ENCODE peak calls at places on chromosomes 4 and X, in eight cellular contexts. One of them, this sample, is unnamed.

GRCh38 chrX:44061940-44062339 is 88.8 kb upstream of the NDP start:
- DNase-seq in tibial artery: no peak
- DNase-seq in AG04450: no peak
- DNase-seq in GM23338: no peak
- DNase-seq in A549: no peak
- DNase-seq in stomach: no peak
- DNase-seq in uterus: no peak
- DNase-seq in endodermal cell: no peak
- DNase-seq in this sample: no peak

GRCh38 chr4:86300516-86300915 is 59.3 kb downstream of the MAPK10 start:
- DNase-seq in tibial artery: no peak
- DNase-seq in AG04450: no peak
- DNase-seq in GM23338: no peak
- DNase-seq in A549: no peak
- DNase-seq in stomach: no peak
- DNase-seq in uterus: no peak
- DNase-seq in endodermal cell: no peak
- DNase-seq in this sample: no peak

GRCh38 chrX:44071847-44072545 is 98.8 kb upstream of the NDP start:
- DNase-seq in tibial artery: no peak
- DNase-seq in AG04450: no peak
- DNase-seq in GM23338: no peak
- DNase-seq in A549: peak; percentile 57
- DNase-seq in stomach: no peak
- DNase-seq in uterus: no peak
- DNase-seq in endodermal cell: no peak
- DNase-seq in this sample: no peak

GRCh38 chr4:75723117-75723801 is 1.1 kb upstream of the USO1 start:
- DNase-seq in tibial artery: no peak
- DNase-seq in AG04450: no peak
- DNase-seq in GM23338: no peak
- DNase-seq in A549: no peak
- DNase-seq in stomach: no peak
- DNase-seq in uterus: no peak
- DNase-seq in endodermal cell: no peak
- DNase-seq in this sample: no peak

GRCh38 chrX:15882704-15883539 is 28.3 kb upstream of the AP1S2 start:
- DNase-seq in tibial artery: no peak
- DNase-seq in AG04450: no peak
- DNase-seq in GM23338: no peak
- DNase-seq in A549: no peak
- DNase-seq in stomach: no peak
- DNase-seq in uterus: no peak
- DNase-seq in endodermal cell: no peak
- DNase-seq in this sample: no peak

GRCh38 chr4:124936427-124936826 is 223.9 kb upstream of the ANKRD50 start:
- DNase-seq in tibial artery: peak; percentile 65
- DNase-seq in AG04450: no peak
- DNase-seq in GM23338: no peak
- DNase-seq in A549: no peak
- DNase-seq in stomach: peak; percentile 83
- DNase-seq in uterus: no peak
- DNase-seq in endodermal cell: no peak
- DNase-seq in this sample: peak; percentile 28

GRCh38 chr4:46852839-46853238 is 56.2 kb downstream of the COX7B2 start:
- DNase-seq in tibial artery: no peak
- DNase-seq in AG04450: no peak
- DNase-seq in GM23338: no peak
- DNase-seq in A549: no peak
- DNase-seq in stomach: no peak
- DNase-seq in uterus: no peak
- DNase-seq in endodermal cell: no peak
- DNase-seq in this sample: no peak

GRCh38 chr4:108359130-108359709 is 190.5 kb upstream of the LEF1 start:
- DNase-seq in tibial artery: no peak
- DNase-seq in AG04450: no peak
- DNase-seq in GM23338: no peak
- DNase-seq in A549: no peak
- DNase-seq in stomach: no peak
- DNase-seq in uterus: no peak
- DNase-seq in endodermal cell: no peak
- DNase-seq in this sample: no peak

GRCh38 chrX:72569786-72570185 is 2.9 kb downstream of the HDAC8 start:
- DNase-seq in tibial artery: no peak
- DNase-seq in AG04450: no peak
- DNase-seq in GM23338: no peak
- DNase-seq in A549: no peak
- DNase-seq in stomach: no peak
- DNase-seq in uterus: no peak
- DNase-seq in endodermal cell: no peak
- DNase-seq in this sample: no peak

GRCh38 chrX:9340619-9341304 is 124.1 kb upstream of the TBL1X start:
- DNase-seq in tibial artery: peak; percentile 70
- DNase-seq in AG04450: no peak
- DNase-seq in GM23338: peak; percentile 27
- DNase-seq in A549: no peak
- DNase-seq in stomach: peak; percentile 27
- DNase-seq in uterus: peak; percentile 45
- DNase-seq in endodermal cell: peak; percentile 64
- DNase-seq in this sample: peak; percentile 22
- H3K27ac ChIP-seq in tibial artery: peak overlapping the region; percentile 74
- H3K27ac ChIP-seq in AG04450: peak overlapping the region; percentile 82
- H3K27ac ChIP-seq in GM23338: no peak overlapping the region
- H3K27ac ChIP-seq in A549: peak overlapping the region; percentile 87
- H3K27ac ChIP-seq in stomach: peak overlapping the region; percentile 77
- H3K27ac ChIP-seq in uterus: peak overlapping the region; percentile 81
- H3K27ac ChIP-seq in endodermal cell: no peak overlapping the region
- H3K27ac ChIP-seq in this sample: peak overlapping the region; percentile 50

GRCh38 chrX:136708348-136708747 is 60.4 kb downstream of the CD40LG start:
- DNase-seq in tibial artery: no peak
- DNase-seq in AG04450: no peak
- DNase-seq in GM23338: no peak
- DNase-seq in A549: peak; percentile 6
- DNase-seq in stomach: no peak
- DNase-seq in uterus: no peak
- DNase-seq in endodermal cell: no peak
- DNase-seq in this sample: no peak
- TF ChIP-seq CTCF in tibial artery: no peak
- TF ChIP-seq CTCF in AG04450: peak; percentile 44
- TF ChIP-seq CTCF in GM23338: peak; percentile 53
- TF ChIP-seq CTCF in A549: peak; percentile 40
- TF ChIP-seq CTCF in stomach: no peak
- TF ChIP-seq CTCF in uterus: no peak
- TF ChIP-seq CTCF in endodermal cell: peak; percentile 63
- TF ChIP-seq CTCF in this sample: no peak

GRCh38 chr4:6710282-6710681 is 617 bp upstream of the MRFAP1L1 start:
- DNase-seq in tibial artery: no peak
- DNase-seq in AG04450: no peak
- DNase-seq in GM23338: no peak
- DNase-seq in A549: no peak
- DNase-seq in stomach: no peak
- DNase-seq in uterus: no peak
- DNase-seq in endodermal cell: peak; percentile 64
- DNase-seq in this sample: no peak
- H3K27ac ChIP-seq in tibial artery: peak overlapping the region; percentile 82
- H3K27ac ChIP-seq in AG04450: peak overlapping the region; percentile 11
- H3K27ac ChIP-seq in GM23338: no peak overlapping the region
- H3K27ac ChIP-seq in A549: peak overlapping the region; percentile 86
- H3K27ac ChIP-seq in stomach: peak overlapping the region; percentile 86
- H3K27ac ChIP-seq in uterus: peak overlapping the region; percentile 89
- H3K27ac ChIP-seq in endodermal cell: no peak overlapping the region
- H3K27ac ChIP-seq in this sample: peak overlapping the region; percentile 84

GRCh38 chr4:164977243-164978164 is at the start of gene TRIM61:
- DNase-seq in tibial artery: peak; percentile 67
- DNase-seq in AG04450: no peak
- DNase-seq in GM23338: no peak
- DNase-seq in A549: no peak
- DNase-seq in stomach: no peak
- DNase-seq in uterus: no peak
- DNase-seq in endodermal cell: peak; percentile 52
- DNase-seq in this sample: peak; percentile 93
- TF ChIP-seq CTCF in tibial artery: no peak
- TF ChIP-seq CTCF in AG04450: no peak
- TF ChIP-seq CTCF in GM23338: no peak
- TF ChIP-seq CTCF in A549: no peak
- TF ChIP-seq CTCF in stomach: no peak
- TF ChIP-seq CTCF in uterus: no peak
- TF ChIP-seq CTCF in endodermal cell: peak; percentile 43
- TF ChIP-seq CTCF in this sample: no peak

DNA sequence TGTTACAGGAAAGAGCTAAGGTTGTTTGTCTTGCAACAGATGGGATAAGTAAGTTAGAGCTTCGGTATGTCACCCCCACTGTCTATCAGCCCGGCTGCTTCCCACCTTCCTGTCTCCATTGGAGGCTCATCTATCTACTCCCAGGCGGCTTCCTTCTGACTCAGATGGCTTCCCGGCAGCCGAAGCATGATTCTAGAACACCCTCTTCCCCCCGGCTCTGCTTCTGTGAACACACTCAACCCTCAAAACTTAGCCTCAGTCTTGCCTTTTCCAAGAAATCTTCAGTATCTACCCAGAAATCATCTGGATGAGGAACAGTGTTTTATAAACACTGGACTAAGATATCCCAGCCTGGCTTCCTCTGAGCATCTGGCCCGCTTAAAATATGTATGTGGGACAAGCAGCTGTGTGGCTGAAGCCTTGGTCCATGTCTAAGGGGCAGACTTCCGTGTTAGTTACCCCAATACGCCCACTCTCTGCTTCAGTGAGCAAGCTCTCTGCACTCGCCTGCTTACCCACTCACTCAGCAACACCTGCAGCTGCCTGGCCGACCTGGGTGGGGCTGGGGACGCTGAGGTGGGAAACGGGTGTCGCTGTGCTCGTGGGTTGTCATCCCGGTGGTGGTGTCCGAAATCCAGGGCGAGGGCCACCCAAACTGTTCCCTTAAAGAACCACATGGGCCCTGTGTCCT is 12.0 kb upstream of the SLC2A9 start:
- DNase-seq in tibial artery: peak; percentile 44
- DNase-seq in AG04450: peak; percentile 10
- DNase-seq in GM23338: no peak
- DNase-seq in A549: no peak
- DNase-seq in stomach: no peak
- DNase-seq in uterus: no peak
- DNase-seq in endodermal cell: peak; percentile 51
- DNase-seq in this sample: no peak
- H3K27ac ChIP-seq in tibial artery: no peak overlapping the region
- H3K27ac ChIP-seq in AG04450: peak overlapping the region; percentile 47
- H3K27ac ChIP-seq in GM23338: no peak overlapping the region
- H3K27ac ChIP-seq in A549: peak overlapping the region; percentile 81
- H3K27ac ChIP-seq in stomach: peak overlapping the region; percentile 69
- H3K27ac ChIP-seq in uterus: no peak overlapping the region
- H3K27ac ChIP-seq in endodermal cell: no peak overlapping the region
- H3K27ac ChIP-seq in this sample: no peak overlapping the region

DNA sequence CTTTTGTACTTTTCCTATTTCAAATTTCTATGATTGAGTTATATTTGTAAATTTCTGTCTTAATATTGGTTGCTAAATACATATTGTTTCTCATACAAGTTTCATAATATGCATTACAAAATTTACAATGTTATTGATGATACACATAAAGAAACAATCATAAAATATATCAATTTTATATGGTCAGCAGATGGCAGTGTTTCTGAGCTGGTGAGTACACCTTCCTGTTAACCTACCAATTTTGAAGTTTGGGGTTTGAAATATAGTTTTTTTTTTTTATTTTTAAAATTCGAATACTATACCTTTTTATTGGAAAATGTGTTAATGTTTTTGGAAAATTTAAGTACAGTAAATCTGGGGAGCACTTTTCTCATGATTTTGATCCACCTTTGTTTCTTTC is 1953.1 kb upstream of the ADGRL3 start:
- DNase-seq in tibial artery: no peak
- DNase-seq in AG04450: no peak
- DNase-seq in GM23338: peak; percentile 5
- DNase-seq in A549: no peak
- DNase-seq in stomach: no peak
- DNase-seq in uterus: no peak
- DNase-seq in endodermal cell: no peak
- DNase-seq in this sample: no peak
- TF ChIP-seq CTCF in tibial artery: no peak
- TF ChIP-seq CTCF in AG04450: no peak
- TF ChIP-seq CTCF in GM23338: peak; percentile 56
- TF ChIP-seq CTCF in A549: peak; percentile 33
- TF ChIP-seq CTCF in stomach: no peak
- TF ChIP-seq CTCF in uterus: no peak
- TF ChIP-seq CTCF in endodermal cell: peak; percentile 71
- TF ChIP-seq CTCF in this sample: peak; percentile 15

DNA sequence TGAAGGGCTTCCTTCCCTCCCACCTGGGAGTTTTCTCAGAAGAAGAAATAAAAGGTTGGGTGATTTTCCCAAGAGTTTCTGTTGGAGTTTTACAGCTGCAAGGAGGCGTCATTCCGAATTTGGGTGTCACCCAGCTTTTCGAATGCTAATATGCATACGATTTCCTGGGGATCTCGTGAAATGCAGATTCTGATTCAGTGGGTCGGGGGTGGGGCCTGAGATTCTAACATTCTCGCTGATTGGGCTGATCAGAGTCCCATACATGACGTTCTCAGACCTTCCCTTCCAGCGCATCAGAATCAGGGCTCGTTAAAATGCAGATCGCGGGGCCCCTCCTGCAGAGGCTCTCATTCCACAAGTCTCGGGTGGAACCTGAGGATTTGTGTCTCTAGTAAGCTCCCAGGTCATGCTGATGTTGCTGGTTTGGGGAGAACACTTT is 125.8 kb upstream of the STX18 start:
- DNase-seq in tibial artery: no peak
- DNase-seq in AG04450: no peak
- DNase-seq in GM23338: peak; percentile 89
- DNase-seq in A549: no peak
- DNase-seq in stomach: no peak
- DNase-seq in uterus: no peak
- DNase-seq in endodermal cell: peak; percentile 89
- DNase-seq in this sample: no peak
- H3K27ac ChIP-seq in tibial artery: no peak overlapping the region
- H3K27ac ChIP-seq in AG04450: peak overlapping the region; percentile 31
- H3K27ac ChIP-seq in GM23338: peak overlapping the region; percentile 98
- H3K27ac ChIP-seq in A549: no peak overlapping the region
- H3K27ac ChIP-seq in stomach: no peak overlapping the region
- H3K27ac ChIP-seq in uterus: peak overlapping the region; percentile 25
- H3K27ac ChIP-seq in endodermal cell: peak overlapping the region; percentile 74
- H3K27ac ChIP-seq in this sample: no peak overlapping the region

This sample was measured in testis.